ENCODE peak calls at places on chromosome 9, in eight cellular contexts. One of them, this sample, is unnamed.

GRCh38 chr9:135731454-135731853 is 29.5 kb downstream of the KCNT1 start:
- DNase-seq in thyroid gland: no peak
- DNase-seq in ovary: no peak
- DNase-seq in heart left ventricle: no peak
- DNase-seq in esophagus squamous epithelium: no peak
- DNase-seq in adrenal gland: no peak
- DNase-seq in HCT116: no peak
- DNase-seq in GM12878: no peak
- DNase-seq in this sample: no peak

GRCh38 chr9:87201316-87201715 is 254.0 kb upstream of the GAS1 start:
- DNase-seq in thyroid gland: no peak
- DNase-seq in ovary: no peak
- DNase-seq in heart left ventricle: no peak
- DNase-seq in esophagus squamous epithelium: no peak
- DNase-seq in adrenal gland: no peak
- DNase-seq in HCT116: no peak
- DNase-seq in GM12878: no peak
- DNase-seq in this sample: no peak

GRCh38 chr9:112288029-112288428 is 45.4 kb downstream of the PTBP3 start:
- DNase-seq in thyroid gland: peak
- DNase-seq in ovary: no peak
- DNase-seq in heart left ventricle: no peak
- DNase-seq in esophagus squamous epithelium: no peak
- DNase-seq in adrenal gland: no peak
- DNase-seq in HCT116: no peak
- DNase-seq in GM12878: no peak
- DNase-seq in this sample: no peak

GRCh38 chr9:96061293-96061987 is 185.9 kb downstream of the ERCC6L2 start:
- DNase-seq in thyroid gland: peak
- DNase-seq in ovary: no peak
- DNase-seq in heart left ventricle: no peak
- DNase-seq in esophagus squamous epithelium: no peak
- DNase-seq in adrenal gland: peak
- DNase-seq in HCT116: peak
- DNase-seq in GM12878: no peak
- DNase-seq in this sample: peak

GRCh38 chr9:95373069-95373681 is 55.7 kb upstream of the FANCC start:
- DNase-seq in thyroid gland: peak
- DNase-seq in ovary: no peak
- DNase-seq in heart left ventricle: no peak
- DNase-seq in esophagus squamous epithelium: no peak
- DNase-seq in adrenal gland: no peak
- DNase-seq in HCT116: no peak
- DNase-seq in GM12878: no peak
- DNase-seq in this sample: no peak

GRCh38 chr9:101400120-101400519 is 1.5 kb downstream of the ZNF189 start:
- DNase-seq in thyroid gland: no peak
- DNase-seq in ovary: peak
- DNase-seq in heart left ventricle: no peak
- DNase-seq in esophagus squamous epithelium: no peak
- DNase-seq in adrenal gland: peak
- DNase-seq in HCT116: no peak
- DNase-seq in GM12878: no peak
- DNase-seq in this sample: peak

GRCh38 chr9:111078391-111079038 is 40.2 kb upstream of the LPAR1 start:
- DNase-seq in thyroid gland: no peak
- DNase-seq in ovary: no peak
- DNase-seq in heart left ventricle: no peak
- DNase-seq in esophagus squamous epithelium: no peak
- DNase-seq in adrenal gland: no peak
- DNase-seq in HCT116: no peak
- DNase-seq in GM12878: peak
- DNase-seq in this sample: no peak

GRCh38 chr9:214488-215448 is at the start of gene DOCK8:
- DNase-seq in thyroid gland: peak
- DNase-seq in ovary: peak
- DNase-seq in heart left ventricle: peak
- DNase-seq in esophagus squamous epithelium: peak
- DNase-seq in adrenal gland: peak
- DNase-seq in HCT116: peak
- DNase-seq in GM12878: no peak
- DNase-seq in this sample: peak

GRCh38 chr9:93595461-93595860 is 19.1 kb downstream of the PHF2 start:
- DNase-seq in thyroid gland: no peak
- DNase-seq in ovary: no peak
- DNase-seq in heart left ventricle: no peak
- DNase-seq in esophagus squamous epithelium: no peak
- DNase-seq in adrenal gland: no peak
- DNase-seq in HCT116: no peak
- DNase-seq in GM12878: no peak
- DNase-seq in this sample: no peak

GRCh38 chr9:105117111-105117682 is 127.3 kb upstream of the SLC44A1 start:
- DNase-seq in thyroid gland: no peak
- DNase-seq in ovary: no peak
- DNase-seq in heart left ventricle: no peak
- DNase-seq in esophagus squamous epithelium: no peak
- DNase-seq in adrenal gland: no peak
- DNase-seq in HCT116: no peak
- DNase-seq in GM12878: no peak
- DNase-seq in this sample: no peak

GRCh38 chr9:113913426-113914195 is 37.5 kb downstream of the ZNF618 start:
- DNase-seq in thyroid gland: peak
- DNase-seq in ovary: no peak
- DNase-seq in heart left ventricle: no peak
- DNase-seq in esophagus squamous epithelium: no peak
- DNase-seq in adrenal gland: peak
- DNase-seq in HCT116: no peak
- DNase-seq in GM12878: no peak
- DNase-seq in this sample: no peak

GRCh38 chr9:6645153-6646027 is at the start of gene GLDC:
- DNase-seq in thyroid gland: peak
- DNase-seq in ovary: peak
- DNase-seq in heart left ventricle: peak
- DNase-seq in esophagus squamous epithelium: no peak
- DNase-seq in adrenal gland: no peak
- DNase-seq in HCT116: peak
- DNase-seq in GM12878: no peak
- DNase-seq in this sample: peak

GRCh38 chr9:136093995-136094881 is 851 bp downstream of the NACC2 start:
- DNase-seq in thyroid gland: peak
- DNase-seq in ovary: peak
- DNase-seq in heart left ventricle: peak
- DNase-seq in esophagus squamous epithelium: no peak
- DNase-seq in adrenal gland: peak
- DNase-seq in HCT116: peak
- DNase-seq in GM12878: no peak
- DNase-seq in this sample: peak

DNA sequence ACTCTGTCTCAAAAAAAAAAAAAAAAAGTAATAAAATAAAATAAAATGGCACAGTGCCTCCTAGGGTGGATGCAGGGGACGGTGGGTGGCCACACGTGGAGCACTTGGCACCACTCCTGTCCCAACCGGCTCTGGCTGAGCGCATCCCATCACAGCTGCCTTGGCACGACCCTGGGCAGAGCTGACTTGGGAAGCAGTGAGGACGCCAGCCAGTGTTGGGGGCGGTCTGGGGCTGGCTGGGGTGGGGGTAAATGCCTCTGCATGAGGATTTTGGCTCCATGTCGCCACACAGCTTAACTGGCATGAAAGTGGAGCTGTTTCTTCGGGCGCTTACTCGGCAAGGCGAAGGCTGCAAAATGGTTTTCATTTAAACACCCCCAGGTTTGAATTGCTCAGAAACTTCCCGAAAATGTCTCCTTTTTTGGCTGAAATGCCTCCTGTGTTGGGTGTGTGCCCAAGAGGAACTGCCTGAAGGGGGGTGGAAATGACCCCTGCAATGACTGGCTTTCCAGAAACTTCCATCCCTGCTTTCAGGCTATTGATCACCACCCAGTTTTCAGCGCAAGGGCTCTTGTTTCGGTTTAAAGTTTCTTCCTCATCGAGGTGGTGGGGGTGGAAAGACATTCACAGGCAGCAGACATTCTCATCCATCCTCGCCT is 38.3 kb downstream of the PTGES start:
- DNase-seq in thyroid gland: no peak
- DNase-seq in ovary: no peak
- DNase-seq in heart left ventricle: no peak
- DNase-seq in esophagus squamous epithelium: no peak
- DNase-seq in adrenal gland: no peak
- DNase-seq in HCT116: no peak
- DNase-seq in GM12878: no peak
- DNase-seq in this sample: no peak
- H3K27ac ChIP-seq in thyroid gland: no peak
- H3K27ac ChIP-seq in ovary: no peak
- H3K27ac ChIP-seq in heart left ventricle: no peak
- H3K27ac ChIP-seq in esophagus squamous epithelium: no peak
- H3K27ac ChIP-seq in adrenal gland: no peak
- H3K27ac ChIP-seq in HCT116: no peak
- H3K27ac ChIP-seq in GM12878: no peak
- H3K27ac ChIP-seq in this sample: no peak

GRCh38 chr9:92327283-92327850 is 1.6 kb downstream of the CENPP start:
- DNase-seq in thyroid gland: no peak
- DNase-seq in ovary: no peak
- DNase-seq in heart left ventricle: no peak
- DNase-seq in esophagus squamous epithelium: no peak
- DNase-seq in adrenal gland: no peak
- DNase-seq in HCT116: no peak
- DNase-seq in GM12878: no peak
- DNase-seq in this sample: no peak

GRCh38 chr9:92325269-92325990 is at the start of the genes CENPP and NOL8:
- DNase-seq in thyroid gland: peak
- DNase-seq in ovary: peak
- DNase-seq in heart left ventricle: peak
- DNase-seq in esophagus squamous epithelium: peak
- DNase-seq in adrenal gland: peak
- DNase-seq in HCT116: peak
- DNase-seq in GM12878: peak
- DNase-seq in this sample: peak

GRCh38 chr9:92324889-92325268 is 271 bp downstream of the NOL8 start:
- DNase-seq in thyroid gland: no peak
- DNase-seq in ovary: peak
- DNase-seq in heart left ventricle: no peak
- DNase-seq in esophagus squamous epithelium: no peak
- DNase-seq in adrenal gland: no peak
- DNase-seq in HCT116: no peak
- DNase-seq in GM12878: no peak
- DNase-seq in this sample: no peak

GRCh38 chr9:92324451-92324850 is 699 bp downstream of the NOL8 start:
- DNase-seq in thyroid gland: no peak
- DNase-seq in ovary: no peak
- DNase-seq in heart left ventricle: no peak
- DNase-seq in esophagus squamous epithelium: no peak
- DNase-seq in adrenal gland: no peak
- DNase-seq in HCT116: no peak
- DNase-seq in GM12878: no peak
- DNase-seq in this sample: no peak

GRCh38 chr9:92325991-92326500 is 293 bp downstream of the CENPP start:
- DNase-seq in thyroid gland: no peak
- DNase-seq in ovary: no peak
- DNase-seq in heart left ventricle: no peak
- DNase-seq in esophagus squamous epithelium: no peak
- DNase-seq in adrenal gland: no peak
- DNase-seq in HCT116: no peak
- DNase-seq in GM12878: no peak
- DNase-seq in this sample: no peak
- TF ChIP-seq POLR2A in thyroid gland: no peak
- TF ChIP-seq POLR2A in ovary: no peak
- TF ChIP-seq POLR2A in heart left ventricle: no peak
- TF ChIP-seq POLR2A in esophagus squamous epithelium: no peak
- TF ChIP-seq POLR2A in adrenal gland: peak
- TF ChIP-seq POLR2A in HCT116: no peak
- TF ChIP-seq POLR2A in GM12878: peak
- TF ChIP-seq POLR2A in this sample: no peak

GRCh38 chr9:21682376-21682775 is 120.1 kb upstream of the MTAP start:
- DNase-seq in thyroid gland: no peak
- DNase-seq in ovary: no peak
- DNase-seq in heart left ventricle: no peak
- DNase-seq in esophagus squamous epithelium: no peak
- DNase-seq in adrenal gland: no peak
- DNase-seq in HCT116: no peak
- DNase-seq in GM12878: no peak
- DNase-seq in this sample: no peak

GRCh38 chr9:21682981-21683380 is 119.5 kb upstream of the MTAP start:
- DNase-seq in thyroid gland: no peak
- DNase-seq in ovary: no peak
- DNase-seq in heart left ventricle: no peak
- DNase-seq in esophagus squamous epithelium: no peak
- DNase-seq in adrenal gland: no peak
- DNase-seq in HCT116: no peak
- DNase-seq in GM12878: no peak
- DNase-seq in this sample: no peak

GRCh38 chr9:21680590-21680989 is 121.8 kb upstream of the MTAP start:
- DNase-seq in thyroid gland: no peak
- DNase-seq in ovary: no peak
- DNase-seq in heart left ventricle: no peak
- DNase-seq in esophagus squamous epithelium: no peak
- DNase-seq in adrenal gland: no peak
- DNase-seq in HCT116: no peak
- DNase-seq in GM12878: no peak
- DNase-seq in this sample: no peak

GRCh38 chr9:21683484-21684175 is 118.8 kb upstream of the MTAP start:
- DNase-seq in thyroid gland: no peak
- DNase-seq in ovary: no peak
- DNase-seq in heart left ventricle: no peak
- DNase-seq in esophagus squamous epithelium: no peak
- DNase-seq in adrenal gland: no peak
- DNase-seq in HCT116: no peak
- DNase-seq in GM12878: no peak
- DNase-seq in this sample: no peak

GRCh38 chr9:21681641-21682040 is 120.8 kb upstream of the MTAP start:
- DNase-seq in thyroid gland: no peak
- DNase-seq in ovary: no peak
- DNase-seq in heart left ventricle: no peak
- DNase-seq in esophagus squamous epithelium: no peak
- DNase-seq in adrenal gland: no peak
- DNase-seq in HCT116: no peak
- DNase-seq in GM12878: no peak
- DNase-seq in this sample: no peak
- H3K4me3 ChIP-seq in thyroid gland: no peak
- H3K4me3 ChIP-seq in ovary: no peak
- H3K4me3 ChIP-seq in heart left ventricle: no peak
- H3K4me3 ChIP-seq in esophagus squamous epithelium: no peak
- H3K4me3 ChIP-seq in adrenal gland: no peak
- H3K4me3 ChIP-seq in HCT116: no peak
- H3K4me3 ChIP-seq in GM12878: no peak
- H3K4me3 ChIP-seq in this sample: no peak

DNA sequence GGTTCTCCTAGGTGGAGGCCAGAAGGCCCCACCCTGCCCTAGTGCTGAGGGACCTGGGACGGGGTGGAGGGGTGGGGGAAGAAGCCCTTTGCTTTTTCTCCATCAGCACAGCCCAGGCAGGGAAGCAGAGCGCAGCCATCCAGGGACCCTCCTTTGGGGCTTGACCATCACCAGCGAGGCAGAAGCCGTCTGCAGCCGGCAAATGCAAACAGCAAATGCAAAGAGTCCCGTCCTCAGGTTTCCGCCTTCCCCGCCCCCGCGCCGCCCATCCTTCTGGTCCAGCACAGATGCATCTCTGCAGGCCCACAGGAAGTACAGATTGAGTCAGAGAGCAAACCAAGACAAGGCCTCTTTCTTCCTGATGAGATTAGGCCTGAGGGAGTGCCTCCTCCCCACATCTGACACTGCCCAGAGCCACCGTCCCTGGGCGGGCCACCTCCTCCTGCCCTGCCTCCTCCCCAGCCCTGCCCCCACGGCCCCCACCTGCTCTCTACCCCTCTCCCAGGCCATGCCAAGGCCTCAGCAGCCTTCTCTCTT is 23.4 kb downstream of the CORO2A start:
- DNase-seq in thyroid gland: no peak
- DNase-seq in ovary: no peak
- DNase-seq in heart left ventricle: peak
- DNase-seq in esophagus squamous epithelium: no peak
- DNase-seq in adrenal gland: peak
- DNase-seq in HCT116: no peak
- DNase-seq in GM12878: peak
- DNase-seq in this sample: peak
- H3K27ac ChIP-seq in thyroid gland: no peak
- H3K27ac ChIP-seq in ovary: no peak
- H3K27ac ChIP-seq in heart left ventricle: peak
- H3K27ac ChIP-seq in esophagus squamous epithelium: peak
- H3K27ac ChIP-seq in adrenal gland: no peak
- H3K27ac ChIP-seq in HCT116: no peak
- H3K27ac ChIP-seq in GM12878: peak
- H3K27ac ChIP-seq in this sample: no peak

This sample was measured in testis.